ENCODE peak calls at places on chromosomes 3 and 15, in six cellular contexts. T is fibroblast of the aortic adventitia, F is ascending aorta, E is heart left ventricle, N is hepatocyte, V is tibial nerve. H is an unnamed sample.

GRCh38 chr3:192422321-192422997 is 304.9 kb downstream of the FGF12 start:
- DNase-seq in T (peak; percentile 39), F (no peak), E (no peak), N (no peak), V (no peak), H (no peak)

GRCh38 chr3:194404365-194405140 is 5.5 kb upstream of the GP5 start:
- DNase-seq in T (peak; percentile 76), F (no peak), E (no peak), N (peak; percentile 67), V (no peak), H (peak; percentile 72)

GRCh38 chr3:163159306-163159705 is 1662.7 kb downstream of the OTOL1 start:
- DNase-seq in T (no peak), F (no peak), E (no peak), N (no peak), V (no peak), H (no peak)

GRCh38 chr3:123687286-123687685 is 102.4 kb upstream of the HACD2 start:
- DNase-seq in T (no peak), F (no peak), E (no peak), N (no peak), V (no peak), H (no peak)

GRCh38 chr15:71080166-71080565 is 35.1 kb upstream of the THSD4 start:
- DNase-seq in T (peak; percentile 43), F (no peak), E (no peak), N (no peak), V (no peak), H (no peak)

GRCh38 chr3:159645874-159646273 is 342.8 kb upstream of the IL12A start:
- DNase-seq in T (peak; percentile 64), F (no peak), E (no peak), N (no peak), V (no peak), H (no peak)

GRCh38 chr3:55435446-55435845 is 51.7 kb downstream of the WNT5A start:
- DNase-seq in T (no peak), F (no peak), E (no peak), N (no peak), V (no peak), H (no peak)

GRCh38 chr3:46282041-46282440 is 39.8 kb downstream of the CCR3 start:
- DNase-seq in T (no peak), F (no peak), E (no peak), N (no peak), V (no peak), H (no peak)

GRCh38 chr3:52022323-52023100 is 26.8 kb upstream of the RPL29 start:
- DNase-seq in T (no peak), F (peak; percentile 85), E (peak; percentile 72), N (no peak), V (no peak), H (no peak)

GRCh38 chr3:61172684-61173083 is 78.6 kb downstream of the FHIT start:
- DNase-seq in T (no peak), F (no peak), E (no peak), N (no peak), V (no peak), H (no peak)
- TF ChIP-seq CTCF in T (no peak), F (no peak), E (no peak), N (no peak), V (no peak), H (no peak)

GRCh38 chr3:136070953-136071949 is 105.7 kb downstream of the PPP2R3A start:
- DNase-seq in T (peak; percentile 66), F (peak; percentile 64), E (no peak), N (peak; percentile 5), V (no peak), H (no peak)
- TF ChIP-seq CTCF in T (no peak), F (no peak), E (no peak), N (peak; percentile 25), V (peak; percentile 42), H (no peak)

GRCh38 chr3:119494597-119494996 is 3.8 kb upstream of the TIMMDC1 start:
- DNase-seq in T (no peak), F (no peak), E (no peak), N (no peak), V (no peak), H (no peak)
- TF ChIP-seq CTCF in T (peak; percentile 12), F (no peak), E (no peak), N (no peak), V (no peak), H (no peak)

DNA sequence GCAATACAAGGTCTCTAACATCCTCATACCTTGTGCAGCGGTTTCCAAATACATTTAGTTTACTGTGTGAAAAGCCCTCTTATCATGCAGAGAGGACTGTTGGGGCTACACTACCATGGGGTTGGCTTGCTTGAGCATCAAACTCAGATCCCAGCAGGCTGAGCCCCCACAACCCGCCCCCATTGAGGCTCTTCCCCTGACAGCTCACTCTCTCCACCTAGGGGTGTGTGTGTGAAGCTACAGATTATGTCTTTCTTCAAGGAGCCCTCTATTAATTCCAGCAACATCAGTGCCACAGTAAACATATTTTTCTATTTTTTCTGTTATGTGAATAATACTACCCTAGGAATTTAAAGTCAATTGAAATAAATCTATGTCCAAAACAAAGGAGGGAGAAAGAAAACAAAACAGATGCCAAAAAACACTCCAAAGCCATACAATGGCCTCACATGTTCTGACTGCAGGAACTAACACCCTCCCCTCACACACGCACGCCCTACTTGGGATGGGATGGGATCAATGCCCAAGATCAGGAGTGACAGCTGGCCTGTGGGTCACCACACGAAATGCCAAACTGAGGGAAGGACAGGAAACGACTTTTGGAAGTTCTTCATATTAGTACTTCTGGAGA is 14.7 kb downstream of the TM4SF4 start:
- DNase-seq in T (no peak), F (no peak), E (no peak), N (no peak), V (no peak), H (no peak)
- TF ChIP-seq CTCF in T (peak; percentile 69), F (peak; percentile 49), E (peak; percentile 36), N (peak; percentile 48), V (no peak), H (peak; percentile 16)

GRCh38 chr3:125163739-125164601 is 48.6 kb downstream of the SLC12A8 start:
- DNase-seq in T (peak; percentile 66), F (no peak), E (peak; percentile 57), N (peak; percentile 39), V (no peak), H (peak; percentile 73)
- TF ChIP-seq CTCF in T (peak; percentile 61), F (no peak), E (peak; percentile 44), N (no peak), V (no peak), H (no peak)

GRCh38 chr3:138331143-138331894 is 1.7 kb upstream of the NME9 start:
- DNase-seq in T (peak; percentile 35), F (no peak), E (no peak), N (no peak), V (no peak), H (no peak)
- TF ChIP-seq CTCF in T (peak; percentile 36), F (no peak), E (peak; percentile 7), N (peak; percentile 10), V (peak; percentile 32), H (no peak)

GRCh38 chr15:62142736-62143135 is 22.3 kb downstream of the C2CD4B start:
- DNase-seq in T (no peak), F (no peak), E (no peak), N (no peak), V (no peak), H (no peak)
- TF ChIP-seq CTCF in T (no peak), F (no peak), E (no peak), N (peak; percentile 25), V (no peak), H (no peak)

GRCh38 chr3:99751649-99752048 is 66.0 kb upstream of the CMSS1 start:
- DNase-seq in T (peak; percentile 91), F (no peak), E (no peak), N (no peak), V (no peak), H (no peak)

GRCh38 chr3:99753268-99753975 is 64.2 kb upstream of the CMSS1 start:
- DNase-seq in T (peak; percentile 94), F (no peak), E (no peak), N (peak; percentile 79), V (no peak), H (no peak)

DNA sequence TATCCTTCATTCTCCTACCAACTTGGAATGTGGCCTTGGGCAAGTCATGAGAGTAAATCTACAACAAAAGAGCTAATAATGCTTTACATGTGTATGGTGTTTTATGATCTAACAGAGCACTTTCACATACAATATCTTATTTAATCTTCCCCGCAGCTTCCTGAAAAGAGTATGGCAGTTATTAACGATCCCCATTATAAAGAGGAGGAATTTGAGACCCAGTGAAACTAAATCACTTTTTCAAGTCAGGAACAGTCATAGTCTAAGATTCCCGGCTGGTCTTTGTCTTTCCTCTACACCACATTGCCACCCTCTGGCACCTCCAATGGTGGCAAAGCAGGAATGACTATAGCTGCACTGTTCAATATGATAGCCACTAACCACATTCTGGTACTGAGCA is 69.7 kb upstream of the CMSS1 start:
- DNase-seq in T (peak; percentile 44), F (no peak), E (no peak), N (peak; percentile 28), V (no peak), H (no peak)
- TF ChIP-seq CTCF in T (peak; percentile 45), F (peak; percentile 34), E (peak; percentile 31), N (peak; percentile 43), V (peak; percentile 41), H (no peak)

GRCh38 chr3:113639683-113640082 is 56.8 kb downstream of the USF3 start:
- DNase-seq in T (no peak), F (no peak), E (no peak), N (no peak), V (no peak), H (no peak)
- TF ChIP-seq CTCF in T (no peak), F (no peak), E (no peak), N (no peak), V (no peak), H (no peak)

H was measured in colonic mucosa.